ENCODE peak calls at places on chromosome 3, in seven cellular contexts. Z is GM23338, X is GM23248, V is PC-3, O is SK-N-SH, B is MM.1S, J is hepatocyte. N is an unnamed sample.

GRCh38 chr3:172467170-172467824 is 19.0 kb upstream of the GHSR start:
- DNase-seq in O (no peak), V (peak; percentile 53), B (no peak), Z (no peak), X (peak; percentile 60), J (peak; percentile 44), N (no peak)

GRCh38 chr3:18194431-18194830 is 230.7 kb downstream of the SATB1 start:
- DNase-seq in Z (no peak), O (no peak), V (no peak), X (no peak), J (no peak), B (peak; percentile 82), N (no peak)

GRCh38 chr3:113607219-113607596 is 74.9 kb downstream of the SIDT1 start:
- DNase-seq in Z (peak; percentile 26), V (no peak), O (no peak), J (no peak), X (no peak), B (no peak), N (no peak)

GRCh38 chr3:52240059-52240885 is 1.3 kb upstream of the TWF2 start:
- DNase-seq in B (peak; percentile 76), Z (peak; percentile 72), J (peak; percentile 80), O (peak; percentile 82), V (peak; percentile 75), X (peak; percentile 96), N (peak; percentile 80)

GRCh38 chr3:142180761-142181362 is 31.5 kb upstream of the TFDP2 start:
- DNase-seq in J (peak; percentile 42), O (peak; percentile 58), Z (peak; percentile 71), X (peak; percentile 61), V (peak; percentile 37), B (peak; percentile 31), N (peak; percentile 57)

GRCh38 chr3:162605651-162606204 is 1109.1 kb downstream of the OTOL1 start:
- DNase-seq in X (no peak), O (no peak), B (no peak), J (no peak), Z (peak; percentile 34), V (no peak), N (no peak)

GRCh38 chr3:128329491-128330300 is 137.0 kb downstream of the DNAJB8 start:
- DNase-seq in B (no peak), X (no peak), O (peak; percentile 42), Z (no peak), J (no peak), V (no peak), N (no peak)

GRCh38 chr3:186570941-186571643 is 572 bp downstream of the DNAJB11 start:
- DNase-seq in B (no peak), V (no peak), O (no peak), X (peak; percentile 17), J (peak; percentile 9), Z (peak; percentile 7), N (no peak)

GRCh38 chr3:132071043-132071442 is 36.2 kb upstream of the CPNE4 start:
- DNase-seq in Z (peak; percentile 56), X (no peak), V (no peak), B (no peak), O (no peak), J (no peak), N (no peak)

GRCh38 chr3:71304261-71304646 is 279.3 kb downstream of the FOXP1 start:
- DNase-seq in Z (peak; percentile 35), X (no peak), V (no peak), B (no peak), O (no peak), J (no peak), N (no peak)
- H3K4me1 ChIP-seq in Z (peaks cover 66% of the 10 kb centered on the region), X (peaks cover 5% of the 10 kb centered on the region), V (peaks cover 24% of the 10 kb centered on the region), B (peaks cover 10% of the 10 kb centered on the region), O (peaks cover 9% of the 10 kb centered on the region), J (peaks cover 42% of the 10 kb centered on the region), N (no peaks in the 10 kb centered on the region)

GRCh38 chr3:47874913-47875312 is 72.0 kb downstream of the DHX30 start:
- DNase-seq in J (no peak), B (no peak), Z (no peak), X (peak; percentile 28), V (no peak), O (no peak), N (no peak)

GRCh38 chr3:47877719-47878118 is 74.8 kb downstream of the DHX30 start:
- DNase-seq in B (no peak), Z (no peak), J (no peak), V (no peak), X (no peak), O (no peak), N (no peak)

GRCh38 chr3:47882338-47882737 is 79.4 kb downstream of the DHX30 start:
- DNase-seq in B (no peak), X (no peak), V (no peak), Z (no peak), O (no peak), J (no peak), N (no peak)

GRCh38 chr3:47874438-47874837 is 71.5 kb downstream of the DHX30 start:
- DNase-seq in B (no peak), V (no peak), J (no peak), X (no peak), Z (no peak), O (no peak), N (no peak)

GRCh38 chr3:47877288-47877687 is 74.3 kb downstream of the DHX30 start:
- DNase-seq in Z (no peak), B (no peak), O (no peak), X (peak; percentile 30), V (no peak), J (no peak), N (no peak)
- H3K9me2 ChIP-seq in Z (no peaks in the 10 kb centered on the region), B (no peaks in the 10 kb centered on the region), O (no peaks in the 10 kb centered on the region), X (no peaks in the 10 kb centered on the region), V (no peaks in the 10 kb centered on the region), J (no peaks in the 10 kb centered on the region), N (no peaks in the 10 kb centered on the region)

DNA sequence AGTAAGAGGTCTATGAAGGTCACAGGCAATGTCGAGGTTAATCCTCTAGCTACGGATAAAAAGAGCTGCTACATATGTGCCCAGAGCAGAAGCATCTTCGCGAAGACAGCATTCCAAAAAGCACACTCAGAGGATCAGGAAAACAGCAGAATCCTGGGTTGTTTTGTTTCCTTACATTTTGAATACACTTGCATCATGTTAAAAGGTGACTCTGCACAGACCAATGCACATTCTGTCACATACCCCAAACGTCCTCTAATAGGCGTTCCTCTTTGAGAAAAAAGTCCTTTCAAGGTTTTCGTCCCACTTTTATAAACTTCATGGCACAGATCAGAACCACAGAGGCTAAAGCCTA is 52.7 kb downstream of the VGLL4 start:
- DNase-seq in V (no peak), J (no peak), O (no peak), X (peak; percentile 71), B (no peak), Z (no peak), N (no peak)
- H3K4me1 ChIP-seq in V (peaks cover 10% of the 10 kb centered on the region), J (peaks cover 35% of the 10 kb centered on the region), O (peaks cover 49% of the 10 kb centered on the region), X (peaks cover 46% of the 10 kb centered on the region), B (no peaks in the 10 kb centered on the region), Z (peaks cover 44% of the 10 kb centered on the region), N (peaks cover 33% of the 10 kb centered on the region)

GRCh38 chr3:7766530-7766929 is 735.1 kb upstream of the LMCD1 start:
- DNase-seq in B (no peak), Z (no peak), X (no peak), J (no peak), O (no peak), V (no peak), N (no peak)
- H3K9me2 ChIP-seq in B (no peaks in the 10 kb centered on the region), Z (peaks cover 18% of the 10 kb centered on the region), X (no peaks in the 10 kb centered on the region), J (no peaks in the 10 kb centered on the region), O (no peaks in the 10 kb centered on the region), V (no peaks in the 10 kb centered on the region), N (no peaks in the 10 kb centered on the region)

GRCh38 chr3:65833761-65834505 is 204.8 kb downstream of the MAGI1 start:
- DNase-seq in X (peak; percentile 82), V (peak; percentile 33), O (no peak), B (peak; percentile 12), J (no peak), Z (no peak), N (no peak)
- H3K4me1 ChIP-seq in X (peaks cover 73% of the 10 kb centered on the region), V (peaks cover 16% of the 10 kb centered on the region), O (peaks cover 52% of the 10 kb centered on the region), B (peaks cover 3% of the 10 kb centered on the region), J (peaks cover 13% of the 10 kb centered on the region), Z (peaks cover 30% of the 10 kb centered on the region), N (no peaks in the 10 kb centered on the region)

GRCh38 chr3:23425410-23425809 is 222.3 kb downstream of the UBE2E2 start:
- DNase-seq in O (no peak), V (no peak), B (no peak), X (no peak), J (no peak), Z (no peak), N (no peak)

GRCh38 chr3:23435318-23435717 is 232.2 kb downstream of the UBE2E2 start:
- DNase-seq in V (no peak), J (peak; percentile 4), O (no peak), X (no peak), B (no peak), Z (peak; percentile 75), N (peak; percentile 57)

GRCh38 chr3:23435904-23436303 is 232.8 kb downstream of the UBE2E2 start:
- DNase-seq in Z (peak; percentile 55), J (no peak), X (no peak), B (no peak), O (no peak), V (no peak), N (no peak)

GRCh38 chr3:23431759-23432158 is 228.6 kb downstream of the UBE2E2 start:
- DNase-seq in V (no peak), J (no peak), X (peak; percentile 5), O (no peak), B (no peak), Z (no peak), N (no peak)

GRCh38 chr3:23430781-23431423 is 227.8 kb downstream of the UBE2E2 start:
- DNase-seq in O (no peak), B (no peak), J (no peak), Z (no peak), X (peak; percentile 6), V (no peak), N (no peak)
- H3K9me2 ChIP-seq in O (peaks cover 3% of the 10 kb centered on the region), B (peaks cover 4% of the 10 kb centered on the region), J (no peaks in the 10 kb centered on the region), Z (no peaks in the 10 kb centered on the region), X (no peaks in the 10 kb centered on the region), V (no peaks in the 10 kb centered on the region), N (no peaks in the 10 kb centered on the region)

GRCh38 chr3:123347691-123348264 is 101.1 kb downstream of the ADCY5 start:
- DNase-seq in B (no peak), V (peak; percentile 6), O (no peak), X (no peak), J (no peak), Z (peak; percentile 25), N (no peak)

GRCh38 chr3:123349201-123349535 is 99.7 kb downstream of the ADCY5 start:
- DNase-seq in O (no peak), Z (no peak), V (peak; percentile 6), J (no peak), X (no peak), B (no peak), N (no peak)

GRCh38 chr3:123349566-123350450 is 99.1 kb downstream of the ADCY5 start:
- DNase-seq in O (no peak), X (no peak), B (no peak), J (no peak), V (no peak), Z (no peak), N (no peak)

GRCh38 chr3:123347205-123347604 is 101.7 kb downstream of the ADCY5 start:
- DNase-seq in X (no peak), Z (no peak), B (no peak), V (no peak), J (no peak), O (no peak), N (no peak)

GRCh38 chr3:123348471-123349200 is 100.3 kb downstream of the ADCY5 start:
- DNase-seq in J (no peak), V (no peak), O (no peak), B (no peak), Z (no peak), X (no peak), N (no peak)
- H3K4me1 ChIP-seq in J (no peaks in the 10 kb centered on the region), V (peaks cover 3% of the 10 kb centered on the region), O (no peaks in the 10 kb centered on the region), B (no peaks in the 10 kb centered on the region), Z (peaks cover 10% of the 10 kb centered on the region), X (no peaks in the 10 kb centered on the region), N (no peaks in the 10 kb centered on the region)

GRCh38 chr3:123471106-123471505 is 22.2 kb upstream of the ADCY5 start:
- DNase-seq in O (no peak), X (no peak), Z (no peak), J (no peak), V (no peak), B (no peak), N (no peak)
- H3K9me2 ChIP-seq in O (no peaks in the 10 kb centered on the region), X (no peaks in the 10 kb centered on the region), Z (no peaks in the 10 kb centered on the region), J (no peaks in the 10 kb centered on the region), V (no peaks in the 10 kb centered on the region), B (no peaks in the 10 kb centered on the region), N (no peaks in the 10 kb centered on the region)